ENCODE peak calls at places on chromosomes 5 and 9, in five cellular contexts. One of them, this sample, is unnamed.

GRCh38 chr9:33197279-33197678 is 30.1 kb upstream of the B4GALT1 start:
- DNase-seq in stromal cell of bone marrow: no peak
- DNase-seq in skeletal muscle cell: no peak
- DNase-seq in stimulated activated CD4-positive, alpha-beta T cell treated with anti-CD3 and anti-CD28 coated beads, TNF-alpha, amount 100 ng/mL, for 4 hours: no peak
- DNase-seq in AG09319: no peak
- DNase-seq in this sample: no peak

GRCh38 chr5:103223031-103223955 is 35.3 kb upstream of the MACIR start:
- DNase-seq in stromal cell of bone marrow: no peak
- DNase-seq in skeletal muscle cell: no peak
- DNase-seq in stimulated activated CD4-positive, alpha-beta T cell treated with anti-CD3 and anti-CD28 coated beads, TNF-alpha, amount 100 ng/mL, for 4 hours: no peak
- DNase-seq in AG09319: no peak
- DNase-seq in this sample: no peak

GRCh38 chr5:116404001-116404400 is 170.6 kb downstream of the SEMA6A start:
- DNase-seq in stromal cell of bone marrow: no peak
- DNase-seq in skeletal muscle cell: no peak
- DNase-seq in stimulated activated CD4-positive, alpha-beta T cell treated with anti-CD3 and anti-CD28 coated beads, TNF-alpha, amount 100 ng/mL, for 4 hours: no peak
- DNase-seq in AG09319: no peak
- DNase-seq in this sample: no peak

GRCh38 chr5:96079075-96079474 is 117.4 kb upstream of the ELL2 start:
- DNase-seq in stromal cell of bone marrow: peak
- DNase-seq in skeletal muscle cell: peak
- DNase-seq in stimulated activated CD4-positive, alpha-beta T cell treated with anti-CD3 and anti-CD28 coated beads, TNF-alpha, amount 100 ng/mL, for 4 hours: no peak
- DNase-seq in AG09319: peak
- DNase-seq in this sample: peak

GRCh38 chr5:62152394-62153123 is 153.4 kb upstream of the KIF2A start:
- DNase-seq in stromal cell of bone marrow: no peak
- DNase-seq in skeletal muscle cell: no peak
- DNase-seq in stimulated activated CD4-positive, alpha-beta T cell treated with anti-CD3 and anti-CD28 coated beads, TNF-alpha, amount 100 ng/mL, for 4 hours: no peak
- DNase-seq in AG09319: no peak
- DNase-seq in this sample: no peak

GRCh38 chr5:58263291-58263690 is 196.6 kb downstream of the PLK2 start:
- DNase-seq in stromal cell of bone marrow: no peak
- DNase-seq in skeletal muscle cell: no peak
- DNase-seq in stimulated activated CD4-positive, alpha-beta T cell treated with anti-CD3 and anti-CD28 coated beads, TNF-alpha, amount 100 ng/mL, for 4 hours: no peak
- DNase-seq in AG09319: no peak
- DNase-seq in this sample: no peak

GRCh38 chr9:131892890-131893289 is 153.0 kb upstream of the RAPGEF1 start:
- DNase-seq in stromal cell of bone marrow: no peak
- DNase-seq in skeletal muscle cell: no peak
- DNase-seq in stimulated activated CD4-positive, alpha-beta T cell treated with anti-CD3 and anti-CD28 coated beads, TNF-alpha, amount 100 ng/mL, for 4 hours: no peak
- DNase-seq in AG09319: no peak
- DNase-seq in this sample: no peak

GRCh38 chr9:99024959-99025358 is 80.0 kb upstream of the TGFBR1 start:
- DNase-seq in stromal cell of bone marrow: no peak
- DNase-seq in skeletal muscle cell: peak
- DNase-seq in stimulated activated CD4-positive, alpha-beta T cell treated with anti-CD3 and anti-CD28 coated beads, TNF-alpha, amount 100 ng/mL, for 4 hours: no peak
- DNase-seq in AG09319: no peak
- DNase-seq in this sample: no peak

GRCh38 chr9:3936520-3937235 is 363.2 kb downstream of the GLIS3 start:
- DNase-seq in stromal cell of bone marrow: no peak
- DNase-seq in skeletal muscle cell: no peak
- DNase-seq in stimulated activated CD4-positive, alpha-beta T cell treated with anti-CD3 and anti-CD28 coated beads, TNF-alpha, amount 100 ng/mL, for 4 hours: no peak
- DNase-seq in AG09319: no peak
- DNase-seq in this sample: no peak

GRCh38 chr9:106403081-106403480 is 459.9 kb upstream of the ZNF462 start:
- DNase-seq in stromal cell of bone marrow: no peak
- DNase-seq in skeletal muscle cell: peak
- DNase-seq in stimulated activated CD4-positive, alpha-beta T cell treated with anti-CD3 and anti-CD28 coated beads, TNF-alpha, amount 100 ng/mL, for 4 hours: no peak
- DNase-seq in AG09319: no peak
- DNase-seq in this sample: no peak

GRCh38 chr5:82364497-82364896 is 86.3 kb upstream of the RPS23 start:
- DNase-seq in stromal cell of bone marrow: peak
- DNase-seq in skeletal muscle cell: no peak
- DNase-seq in stimulated activated CD4-positive, alpha-beta T cell treated with anti-CD3 and anti-CD28 coated beads, TNF-alpha, amount 100 ng/mL, for 4 hours: no peak
- DNase-seq in AG09319: no peak
- DNase-seq in this sample: no peak

GRCh38 chr5:150180241-150181027 is 9.4 kb upstream of the SLC6A7 start:
- DNase-seq in stromal cell of bone marrow: peak
- DNase-seq in skeletal muscle cell: no peak
- DNase-seq in stimulated activated CD4-positive, alpha-beta T cell treated with anti-CD3 and anti-CD28 coated beads, TNF-alpha, amount 100 ng/mL, for 4 hours: no peak
- DNase-seq in AG09319: no peak
- DNase-seq in this sample: no peak

GRCh38 chr5:111236995-111237394 is 12.8 kb downstream of the CAMK4 start:
- DNase-seq in stromal cell of bone marrow: no peak
- DNase-seq in skeletal muscle cell: no peak
- DNase-seq in stimulated activated CD4-positive, alpha-beta T cell treated with anti-CD3 and anti-CD28 coated beads, TNF-alpha, amount 100 ng/mL, for 4 hours: no peak
- DNase-seq in AG09319: no peak
- DNase-seq in this sample: no peak

GRCh38 chr9:107707915-107708441 is 218.4 kb upstream of the KLF4 start:
- DNase-seq in stromal cell of bone marrow: no peak
- DNase-seq in skeletal muscle cell: peak
- DNase-seq in stimulated activated CD4-positive, alpha-beta T cell treated with anti-CD3 and anti-CD28 coated beads, TNF-alpha, amount 100 ng/mL, for 4 hours: no peak
- DNase-seq in AG09319: no peak
- DNase-seq in this sample: no peak

GRCh38 chr9:133729646-133730281 is 8.4 kb downstream of the SARDH start:
- DNase-seq in stromal cell of bone marrow: no peak
- DNase-seq in skeletal muscle cell: no peak
- DNase-seq in stimulated activated CD4-positive, alpha-beta T cell treated with anti-CD3 and anti-CD28 coated beads, TNF-alpha, amount 100 ng/mL, for 4 hours: no peak
- DNase-seq in AG09319: no peak
- DNase-seq in this sample: no peak

GRCh38 chr5:149635394-149635793 is 54.1 kb downstream of the ARHGEF37 start:
- DNase-seq in stromal cell of bone marrow: peak
- DNase-seq in skeletal muscle cell: no peak
- DNase-seq in stimulated activated CD4-positive, alpha-beta T cell treated with anti-CD3 and anti-CD28 coated beads, TNF-alpha, amount 100 ng/mL, for 4 hours: no peak
- DNase-seq in AG09319: no peak
- DNase-seq in this sample: no peak

GRCh38 chr5:158992104-158992740 is 107.5 kb downstream of the EBF1 start:
- DNase-seq in stromal cell of bone marrow: peak
- DNase-seq in skeletal muscle cell: peak
- DNase-seq in stimulated activated CD4-positive, alpha-beta T cell treated with anti-CD3 and anti-CD28 coated beads, TNF-alpha, amount 100 ng/mL, for 4 hours: no peak
- DNase-seq in AG09319: no peak
- DNase-seq in this sample: no peak

GRCh38 chr5:175548899-175549311 is 70.5 kb downstream of the SFXN1 start:
- DNase-seq in stromal cell of bone marrow: no peak
- DNase-seq in skeletal muscle cell: no peak
- DNase-seq in stimulated activated CD4-positive, alpha-beta T cell treated with anti-CD3 and anti-CD28 coated beads, TNF-alpha, amount 100 ng/mL, for 4 hours: no peak
- DNase-seq in AG09319: no peak
- DNase-seq in this sample: no peak

GRCh38 chr9:124934290-124934689 is 6.6 kb downstream of the GOLGA1 start:
- DNase-seq in stromal cell of bone marrow: no peak
- DNase-seq in skeletal muscle cell: no peak
- DNase-seq in stimulated activated CD4-positive, alpha-beta T cell treated with anti-CD3 and anti-CD28 coated beads, TNF-alpha, amount 100 ng/mL, for 4 hours: no peak
- DNase-seq in AG09319: no peak
- DNase-seq in this sample: peak

GRCh38 chr9:89021154-89021803 is 30.0 kb downstream of the S1PR3 start:
- DNase-seq in stromal cell of bone marrow: peak
- DNase-seq in skeletal muscle cell: peak
- DNase-seq in stimulated activated CD4-positive, alpha-beta T cell treated with anti-CD3 and anti-CD28 coated beads, TNF-alpha, amount 100 ng/mL, for 4 hours: no peak
- DNase-seq in AG09319: peak
- DNase-seq in this sample: peak

GRCh38 chr5:136020383-136021015 is 8.3 kb upstream of the TGFBI start:
- DNase-seq in stromal cell of bone marrow: peak
- DNase-seq in skeletal muscle cell: peak
- DNase-seq in stimulated activated CD4-positive, alpha-beta T cell treated with anti-CD3 and anti-CD28 coated beads, TNF-alpha, amount 100 ng/mL, for 4 hours: no peak
- DNase-seq in AG09319: peak
- DNase-seq in this sample: peak

GRCh38 chr9:111148994-111149759 is 110.9 kb upstream of the LPAR1 start:
- DNase-seq in stromal cell of bone marrow: no peak
- DNase-seq in skeletal muscle cell: no peak
- DNase-seq in stimulated activated CD4-positive, alpha-beta T cell treated with anti-CD3 and anti-CD28 coated beads, TNF-alpha, amount 100 ng/mL, for 4 hours: no peak
- DNase-seq in AG09319: no peak
- DNase-seq in this sample: no peak

GRCh38 chr5:160315968-160316367 is 3.6 kb upstream of the CCNJL start:
- DNase-seq in stromal cell of bone marrow: no peak
- DNase-seq in skeletal muscle cell: no peak
- DNase-seq in stimulated activated CD4-positive, alpha-beta T cell treated with anti-CD3 and anti-CD28 coated beads, TNF-alpha, amount 100 ng/mL, for 4 hours: no peak
- DNase-seq in AG09319: no peak
- DNase-seq in this sample: no peak

GRCh38 chr5:120124961-120125360 is 339.1 kb upstream of the PRR16 start:
- DNase-seq in stromal cell of bone marrow: no peak
- DNase-seq in skeletal muscle cell: no peak
- DNase-seq in stimulated activated CD4-positive, alpha-beta T cell treated with anti-CD3 and anti-CD28 coated beads, TNF-alpha, amount 100 ng/mL, for 4 hours: no peak
- DNase-seq in AG09319: no peak
- DNase-seq in this sample: no peak

GRCh38 chr5:9543266-9543925 is 2.5 kb downstream of the SEMA5A start:
- DNase-seq in stromal cell of bone marrow: no peak
- DNase-seq in skeletal muscle cell: no peak
- DNase-seq in stimulated activated CD4-positive, alpha-beta T cell treated with anti-CD3 and anti-CD28 coated beads, TNF-alpha, amount 100 ng/mL, for 4 hours: no peak
- DNase-seq in AG09319: no peak
- DNase-seq in this sample: no peak

GRCh38 chr5:171997011-171997410 is 9.4 kb downstream of the FBXW11 start:
- DNase-seq in stromal cell of bone marrow: no peak
- DNase-seq in skeletal muscle cell: no peak
- DNase-seq in stimulated activated CD4-positive, alpha-beta T cell treated with anti-CD3 and anti-CD28 coated beads, TNF-alpha, amount 100 ng/mL, for 4 hours: no peak
- DNase-seq in AG09319: no peak
- DNase-seq in this sample: no peak

GRCh38 chr9:90508940-90509339 is 133.7 kb downstream of the DIRAS2 start:
- DNase-seq in stromal cell of bone marrow: no peak
- DNase-seq in skeletal muscle cell: no peak
- DNase-seq in stimulated activated CD4-positive, alpha-beta T cell treated with anti-CD3 and anti-CD28 coated beads, TNF-alpha, amount 100 ng/mL, for 4 hours: no peak
- DNase-seq in AG09319: no peak
- DNase-seq in this sample: no peak

GRCh38 chr5:133287500-133287899 is 235.7 kb downstream of the HSPA4 start:
- DNase-seq in stromal cell of bone marrow: no peak
- DNase-seq in skeletal muscle cell: no peak
- DNase-seq in stimulated activated CD4-positive, alpha-beta T cell treated with anti-CD3 and anti-CD28 coated beads, TNF-alpha, amount 100 ng/mL, for 4 hours: no peak
- DNase-seq in AG09319: no peak
- DNase-seq in this sample: no peak

GRCh38 chr5:38257236-38258036 is 923 bp upstream of the EGFLAM start:
- DNase-seq in stromal cell of bone marrow: no peak
- DNase-seq in skeletal muscle cell: no peak
- DNase-seq in stimulated activated CD4-positive, alpha-beta T cell treated with anti-CD3 and anti-CD28 coated beads, TNF-alpha, amount 100 ng/mL, for 4 hours: no peak
- DNase-seq in AG09319: no peak
- DNase-seq in this sample: no peak

This sample was measured in AG09309.